ENCODE peak calls at places on chromosomes 6 and 20, in six cellular contexts. E, S, M, W, F and Y are unnamed samples.

GRCh38 chr6:98137391-98137790 is 697.0 kb upstream of the POU3F2 start:
- DNase-seq in E (no peak), S (no peak), M (no peak), W (no peak), F (no peak), Y (peak)

GRCh38 chr6:130760006-130760405 is 67.2 kb upstream of the SMLR1 start:
- DNase-seq in E (peak), S (peak), M (peak), W (peak), F (peak), Y (peak)

GRCh38 chr6:30888472-30889137 is 4.3 kb downstream of the DDR1 start:
- DNase-seq in E (peak), S (no peak), M (no peak), W (no peak), F (peak), Y (peak)

GRCh38 chr6:100229512-100229911 is 235.2 kb downstream of the SIM1 start:
- DNase-seq in E (no peak), S (no peak), M (no peak), W (no peak), F (no peak), Y (no peak)

GRCh38 chr6:66526061-66526460 is 819.0 kb upstream of the EYS start:
- DNase-seq in E (no peak), S (no peak), M (no peak), W (no peak), F (no peak), Y (no peak)

GRCh38 chr6:44715188-44715587 is 327.7 kb downstream of the CDC5L start:
- DNase-seq in E (no peak), S (no peak), M (no peak), W (no peak), F (no peak), Y (no peak)

GRCh38 chr6:47156196-47156595 is 114.1 kb upstream of the ADGRF1 start:
- DNase-seq in E (no peak), S (peak), M (no peak), W (no peak), F (no peak), Y (no peak)

GRCh38 chr6:12895721-12896120 is 179.2 kb downstream of the PHACTR1 start:
- DNase-seq in E (no peak), S (no peak), M (no peak), W (no peak), F (no peak), Y (no peak)

GRCh38 chr6:142926494-142927273 is 18.3 kb downstream of the HIVEP2 start:
- DNase-seq in E (peak), S (peak), M (peak), W (peak), F (peak), Y (peak)

GRCh38 chr6:142932788-142933362 is 12.1 kb downstream of the HIVEP2 start:
- DNase-seq in E (no peak), S (no peak), M (no peak), W (no peak), F (no peak), Y (no peak)

GRCh38 chr6:142927904-142928303 is 17.1 kb downstream of the HIVEP2 start:
- DNase-seq in E (peak), S (no peak), M (no peak), W (no peak), F (peak), Y (no peak)

GRCh38 chr6:142927274-142927586 is 17.7 kb downstream of the HIVEP2 start:
- DNase-seq in E (no peak), S (no peak), M (no peak), W (no peak), F (no peak), Y (no peak)

GRCh38 chr6:142929751-142930358 is 15.1 kb downstream of the HIVEP2 start:
- DNase-seq in E (peak), S (no peak), M (no peak), W (no peak), F (peak), Y (no peak)
- H3K14ac ChIP-seq in E (peak), S (no peak), M (no peak), W (no peak), F (no peak), Y (no peak)

GRCh38 chr6:125421853-125422252 is 120.1 kb upstream of the HDDC2 start:
- DNase-seq in E (no peak), S (peak), M (peak), W (peak), F (peak), Y (peak)

GRCh38 chr6:125423047-125423446 is 121.3 kb upstream of the HDDC2 start:
- DNase-seq in E (no peak), S (no peak), M (no peak), W (no peak), F (no peak), Y (no peak)
- H2BK5ac ChIP-seq in E (no peak), S (no peak), M (no peak), W (no peak), F (no peak), Y (no peak)

GRCh38 chr20:40283689-40284088 is 405.3 kb downstream of the MAFB start:
- DNase-seq in E (no peak), S (no peak), M (peak), W (no peak), F (no peak), Y (no peak)

GRCh38 chr20:40279390-40279789 is 409.6 kb downstream of the MAFB start:
- DNase-seq in E (peak), S (no peak), M (peak), W (no peak), F (peak), Y (no peak)

GRCh38 chr20:40287683-40288082 is 401.4 kb downstream of the MAFB start:
- DNase-seq in E (no peak), S (no peak), M (no peak), W (no peak), F (no peak), Y (no peak)

GRCh38 chr20:40286991-40287531 is 402.0 kb downstream of the MAFB start:
- DNase-seq in E (no peak), S (no peak), M (no peak), W (no peak), F (no peak), Y (no peak)

GRCh38 chr20:40284611-40285010 is 404.4 kb downstream of the MAFB start:
- DNase-seq in E (no peak), S (no peak), M (no peak), W (no peak), F (no peak), Y (no peak)
- H3K14ac ChIP-seq in E (no peak), S (no peak), M (no peak), W (no peak), F (no peak), Y (no peak)

GRCh38 chr20:24208652-24209051 is 220.1 kb upstream of the GGTLC1 start:
- DNase-seq in E (no peak), S (peak), M (no peak), W (no peak), F (no peak), Y (peak)

GRCh38 chr20:24212494-24212893 is 223.9 kb upstream of the GGTLC1 start:
- DNase-seq in E (no peak), S (no peak), M (no peak), W (no peak), F (no peak), Y (no peak)

GRCh38 chr20:24206995-24207394 is 218.4 kb upstream of the GGTLC1 start:
- DNase-seq in E (no peak), S (no peak), M (peak), W (no peak), F (no peak), Y (no peak)

GRCh38 chr20:24211972-24212371 is 223.4 kb upstream of the GGTLC1 start:
- DNase-seq in E (no peak), S (no peak), M (no peak), W (no peak), F (no peak), Y (no peak)

DNA sequence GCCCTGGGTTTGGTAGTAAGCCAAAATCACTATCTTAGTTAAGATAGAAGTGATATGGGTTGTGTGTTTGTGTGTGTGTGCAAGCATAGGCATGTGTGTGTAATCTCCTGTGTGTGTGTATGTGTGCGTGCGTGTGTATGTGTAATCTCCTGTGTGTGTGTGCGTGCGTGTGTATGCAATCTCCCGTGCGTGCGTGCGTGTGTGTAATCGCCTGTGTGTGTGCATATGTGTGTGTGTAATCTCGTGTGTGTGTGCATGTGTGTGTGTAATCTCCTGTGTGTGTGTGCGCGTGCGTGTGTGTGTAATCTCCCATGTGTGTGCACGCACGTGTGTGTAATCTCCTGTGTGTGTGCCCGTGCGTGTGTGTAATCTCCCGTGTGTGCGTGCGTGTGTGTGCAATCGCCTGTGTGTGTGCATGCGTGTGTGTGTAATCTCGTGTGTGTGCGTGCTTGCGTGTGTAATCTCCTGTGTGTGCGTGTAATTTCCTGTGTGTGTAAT is 219.3 kb upstream of the GGTLC1 start:
- DNase-seq in E (no peak), S (no peak), M (no peak), W (no peak), F (no peak), Y (no peak)
- H2BK5ac ChIP-seq in E (no peak), S (peak), M (no peak), W (no peak), F (no peak), Y (no peak)

GRCh38 chr6:141513830-141514229 is 618.9 kb upstream of the GJE1 start:
- DNase-seq in E (no peak), S (no peak), M (no peak), W (no peak), F (peak), Y (no peak)
- H3K14ac ChIP-seq in E (no peak), S (no peak), M (no peak), W (no peak), F (no peak), Y (no peak)

DNA sequence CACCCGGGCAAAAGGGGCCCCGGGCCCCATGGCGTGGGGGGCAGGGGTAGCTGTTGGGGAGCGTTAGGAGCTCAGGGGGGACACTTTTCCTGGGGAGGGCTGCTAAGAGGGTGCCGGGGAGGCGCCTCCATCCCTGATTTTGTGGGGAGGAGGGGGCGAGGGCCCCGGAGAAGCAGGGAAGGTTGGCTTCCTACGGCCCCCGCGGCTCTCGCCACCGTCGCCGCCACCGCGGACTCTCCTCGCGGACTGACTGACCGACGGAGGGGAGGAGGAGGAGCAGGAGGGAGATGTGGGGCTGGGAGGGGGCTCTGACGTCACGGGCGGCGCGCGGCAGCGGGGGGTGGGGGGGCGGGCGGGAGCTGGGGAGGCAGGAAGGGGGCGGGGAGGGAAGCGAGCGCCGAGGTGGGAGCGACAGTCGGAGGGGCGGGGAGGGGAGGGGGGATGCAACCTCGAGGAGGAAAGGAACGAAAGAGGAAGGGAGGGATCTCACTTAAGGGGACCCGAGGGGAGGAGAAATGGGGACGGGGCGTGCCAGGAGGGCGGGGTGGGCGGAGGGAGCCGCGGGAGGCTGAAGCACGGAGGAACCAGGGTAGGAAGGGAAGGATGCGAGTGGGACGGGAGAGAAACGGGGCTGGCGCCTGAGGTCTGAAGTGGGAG is 5.1 kb downstream of the GABBR1 start:
- DNase-seq in E (peak), S (peak), M (no peak), W (peak), F (peak), Y (peak)
- H2BK5ac ChIP-seq in E (peak), S (peak), M (peak), W (peak), F (no peak), Y (no peak)

GRCh38 chr20:46332373-46333135 is 24.3 kb upstream of the CDH22 start:
- DNase-seq in E (no peak), S (no peak), M (no peak), W (no peak), F (no peak), Y (no peak)

GRCh38 chr20:46333136-46333991 is 25.1 kb upstream of the CDH22 start:
- DNase-seq in E (no peak), S (no peak), M (no peak), W (no peak), F (no peak), Y (no peak)

GRCh38 chr20:46330831-46331371 is 22.6 kb upstream of the CDH22 start:
- DNase-seq in E (no peak), S (no peak), M (no peak), W (no peak), F (no peak), Y (no peak)

GRCh38 chr20:46330072-46330763 is 21.9 kb upstream of the CDH22 start:
- DNase-seq in E (no peak), S (no peak), M (no peak), W (no peak), F (no peak), Y (no peak)

DNA sequence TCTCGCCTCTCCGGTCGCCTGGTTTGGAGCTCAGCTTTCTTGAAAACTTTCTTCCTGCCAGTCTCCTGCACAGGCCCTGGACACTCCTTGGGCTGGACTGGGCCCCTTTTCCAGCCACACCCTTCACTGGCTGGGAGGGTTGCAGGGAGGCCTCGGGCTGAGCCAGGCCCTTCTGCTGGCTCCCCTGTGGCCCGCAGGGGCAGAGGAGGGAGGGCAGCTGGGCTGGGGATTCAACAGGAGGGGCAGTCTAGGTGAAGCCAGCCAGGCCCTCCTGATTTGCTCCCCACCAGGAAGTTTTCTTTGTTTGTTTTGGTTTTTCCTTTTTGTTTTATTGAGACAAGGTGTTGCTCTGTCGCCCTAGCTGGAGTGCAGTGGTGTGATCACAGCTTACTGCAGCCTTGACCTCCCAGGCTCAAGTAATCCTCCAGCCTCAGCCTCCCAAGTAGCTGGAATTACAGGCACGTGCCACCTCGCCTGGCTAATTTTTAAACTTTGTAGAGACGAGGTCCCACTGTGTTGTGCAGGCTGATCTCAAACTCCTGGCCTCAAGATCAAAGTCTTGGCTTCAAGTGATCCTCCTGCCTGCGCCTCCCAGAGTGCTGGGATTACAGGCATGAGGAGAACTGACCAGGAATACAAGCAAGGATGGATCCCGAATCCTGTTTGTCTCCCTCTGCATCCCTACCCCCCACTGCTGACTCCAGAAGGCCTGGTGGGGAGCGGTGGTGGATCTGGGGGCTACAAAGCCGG is 23.5 kb upstream of the CDH22 start:
- DNase-seq in E (no peak), S (no peak), M (no peak), W (no peak), F (no peak), Y (no peak)
- H3K14ac ChIP-seq in E (no peak), S (no peak), M (no peak), W (peak), F (no peak), Y (no peak)